ENCODE peak calls at places on chromosomes 1 and 21, in four cellular contexts. R is A549, J is HepG2, E is K562. Z is an unnamed sample.

GRCh38 chr1:225657462-225657989 is 4.6 kb upstream of the ENAH start:
- DNase-seq in R (peak; percentile 65), J (peak; percentile 62), E (no peak), Z (peak; percentile 89)

GRCh38 chr1:213669964-213670691 is 317.6 kb upstream of the PROX1 start:
- DNase-seq in R (no peak), J (no peak), E (no peak), Z (no peak)

GRCh38 chr21:39633043-39633442 is 20.3 kb downstream of the B3GALT5 start:
- DNase-seq in R (no peak), J (no peak), E (no peak), Z (peak; percentile 52)

GRCh38 chr1:243974451-243975292 is 76.4 kb upstream of the ZBTB18 start:
- DNase-seq in R (no peak), J (no peak), E (no peak), Z (peak; percentile 24)

GRCh38 chr1:116911166-116911553 is 1.4 kb downstream of the PTGFRN start:
- DNase-seq in R (no peak), J (no peak), E (peak; percentile 63), Z (no peak)

GRCh38 chr1:155996166-155996565 is 17.8 kb upstream of the ARHGEF2 start:
- DNase-seq in R (no peak), J (no peak), E (no peak), Z (no peak)

GRCh38 chr21:44487831-44488230 is 32.5 kb downstream of the LRRC3 start:
- DNase-seq in R (peak; percentile 45), J (peak; percentile 30), E (peak; percentile 66), Z (peak; percentile 19)

GRCh38 chr1:151284013-151284577 is 2.0 kb downstream of the ZNF687 start:
- DNase-seq in R (no peak), J (no peak), E (no peak), Z (no peak)

GRCh38 chr1:178048883-178049282 is 45.0 kb upstream of the RASAL2 start:
- DNase-seq in R (no peak), J (no peak), E (no peak), Z (no peak)

GRCh38 chr1:175725684-175726083 is 17.7 kb downstream of the TNR start:
- DNase-seq in R (peak; percentile 12), J (peak; percentile 19), E (peak; percentile 51), Z (peak; percentile 9)

GRCh38 chr1:231187556-231187955 is 25.7 kb downstream of the TRIM67 start:
- DNase-seq in R (no peak), J (no peak), E (no peak), Z (no peak)

GRCh38 chr1:37399205-37399604 is 75.2 kb upstream of the ZC3H12A start:
- DNase-seq in R (no peak), J (no peak), E (no peak), Z (no peak)

GRCh38 chr1:220315070-220315839 is 43.0 kb upstream of the RAB3GAP2 start:
- DNase-seq in R (no peak), J (no peak), E (no peak), Z (no peak)

GRCh38 chr1:100122177-100122576 is 10.6 kb downstream of the SASS6 start:
- DNase-seq in R (no peak), J (no peak), E (no peak), Z (no peak)

GRCh38 chr1:22829001-22829989 is 118.7 kb downstream of the EPHB2 start:
- DNase-seq in R (no peak), J (no peak), E (no peak), Z (peak; percentile 45)

GRCh38 chr1:22826630-22827580 is 116.3 kb downstream of the EPHB2 start:
- DNase-seq in R (no peak), J (no peak), E (no peak), Z (no peak)

GRCh38 chr1:22825790-22826189 is 115.2 kb downstream of the EPHB2 start:
- DNase-seq in R (no peak), J (no peak), E (no peak), Z (no peak)

GRCh38 chr1:22828151-22828817 is 117.6 kb downstream of the EPHB2 start:
- DNase-seq in R (no peak), J (no peak), E (no peak), Z (no peak)

DNA sequence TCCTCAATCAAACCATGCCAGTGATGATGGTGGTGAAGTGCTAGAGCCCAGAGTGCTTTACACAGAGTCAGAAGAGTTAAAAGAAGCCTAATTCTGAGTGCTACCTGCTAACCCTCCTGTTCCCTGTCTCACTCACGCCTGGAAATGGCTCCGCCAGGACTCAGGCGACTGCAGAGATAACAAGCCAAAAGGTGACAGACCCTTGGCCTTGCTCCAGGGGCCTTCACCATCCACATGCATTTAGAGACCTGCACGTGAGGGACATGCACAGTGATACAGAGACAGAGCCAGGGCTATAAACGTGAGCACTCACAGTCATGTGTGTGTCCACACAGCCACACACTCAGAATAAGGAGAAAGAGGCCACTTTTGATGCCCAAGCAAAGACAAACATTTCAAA is 117.0 kb downstream of the EPHB2 start:
- DNase-seq in R (no peak), J (no peak), E (no peak), Z (no peak)
- TF ChIP-seq MAFK in R (no peak), J (no peak), E (no peak), Z (no peak)

GRCh38 chr1:58597076-58597475 is 20.0 kb upstream of the TACSTD2 start:
- DNase-seq in R (no peak), J (no peak), E (no peak), Z (no peak)

GRCh38 chr1:58590019-58590418 is 13.0 kb upstream of the TACSTD2 start:
- DNase-seq in R (no peak), J (no peak), E (no peak), Z (no peak)

GRCh38 chr1:58594556-58594955 is 17.5 kb upstream of the TACSTD2 start:
- DNase-seq in R (no peak), J (no peak), E (no peak), Z (no peak)

GRCh38 chr1:58596631-58597052 is 19.6 kb upstream of the TACSTD2 start:
- DNase-seq in R (no peak), J (no peak), E (peak; percentile 31), Z (no peak)

GRCh38 chr1:58592521-58593134 is 15.6 kb upstream of the TACSTD2 start:
- DNase-seq in R (peak; percentile 38), J (no peak), E (no peak), Z (peak; percentile 87)
- TF ChIP-seq BHLHE40 in R (no peak), J (no peak), E (no peak), Z (no peak)

GRCh38 chr1:31214316-31215082 is 25.2 kb downstream of the NKAIN1 start:
- DNase-seq in R (no peak), J (peak; percentile 26), E (peak; percentile 48), Z (no peak)
- TF ChIP-seq MAFK in R (no peak), J (no peak), E (no peak), Z (no peak)

DNA sequence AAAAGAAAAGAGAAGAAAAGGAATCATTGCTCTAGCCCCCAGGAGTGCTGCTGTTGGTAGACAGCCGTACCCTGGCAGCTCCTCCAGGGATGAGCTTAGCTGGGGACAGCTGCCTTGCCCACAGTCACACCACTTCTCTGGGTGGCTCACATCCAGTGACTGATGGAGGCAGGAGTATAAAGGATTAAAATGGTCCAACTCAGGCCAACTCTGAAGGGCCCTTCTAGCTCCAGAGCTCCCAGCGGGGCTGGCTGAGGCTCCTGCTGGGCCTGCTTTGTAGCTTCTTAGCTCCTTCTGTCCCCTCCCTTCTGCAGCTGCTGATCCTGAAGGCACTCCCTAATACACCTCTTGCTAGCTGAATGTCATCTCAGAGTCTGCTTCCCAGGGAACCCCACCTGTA is 4.4 kb downstream of the CITED4 start:
- DNase-seq in R (no peak), J (no peak), E (no peak), Z (no peak)
- TF ChIP-seq BHLHE40 in R (no peak), J (no peak), E (no peak), Z (no peak)

GRCh38 chr1:205943245-205943644 is at the start of gene SLC26A9:
- DNase-seq in R (no peak), J (no peak), E (peak; percentile 34), Z (no peak)

GRCh38 chr1:205939690-205940330 is 3.4 kb downstream of the SLC26A9 start:
- DNase-seq in R (peak; percentile 58), J (peak; percentile 34), E (peak; percentile 53), Z (no peak)

GRCh38 chr1:205945056-205945455 is 1.8 kb upstream of the SLC26A9 start:
- DNase-seq in R (no peak), J (peak; percentile 54), E (peak; percentile 41), Z (no peak)

GRCh38 chr1:205940710-205941109 is 2.5 kb downstream of the SLC26A9 start:
- DNase-seq in R (no peak), J (no peak), E (no peak), Z (no peak)

DNA sequence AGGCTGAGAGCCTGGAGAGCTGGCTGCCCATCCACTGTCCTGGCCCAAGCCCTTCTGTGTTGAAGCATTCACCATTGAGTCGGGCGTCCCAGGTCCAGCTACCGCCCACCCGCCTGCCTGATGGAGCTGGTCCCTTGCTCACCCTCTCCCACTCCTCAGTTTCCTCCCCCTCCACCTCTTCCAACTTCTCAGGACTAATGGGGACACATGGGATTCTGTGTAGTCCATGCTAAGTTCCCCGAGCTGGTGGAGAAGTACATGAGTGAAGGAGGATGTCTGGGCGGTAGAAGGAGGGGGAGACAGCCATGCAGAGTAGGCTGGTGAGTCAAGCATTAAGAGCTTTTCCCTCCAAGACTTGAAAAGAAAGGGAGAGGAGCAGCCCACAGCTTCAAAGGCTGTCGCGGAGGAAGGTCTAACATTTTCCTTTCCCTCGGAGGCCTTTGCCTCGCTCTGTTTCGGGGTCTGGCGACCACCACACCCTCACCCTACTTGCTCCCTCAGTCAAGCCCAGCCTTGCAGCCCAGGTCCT is 561 bp downstream of the SLC26A9 start:
- DNase-seq in R (no peak), J (no peak), E (no peak), Z (no peak)
- TF ChIP-seq MAFK in R (no peak), J (no peak), E (no peak), Z (no peak)

Z was measured in IMR-90.